ENCODE peak calls at places on chromosomes 2 and 18, in five cellular contexts. M is COR-L47, L is left lung, R is cardiac septum, U is suprapubic skin. V is an unnamed sample.

GRCh38 chr2:109247812-109248211 is 118.8 kb downstream of the SH3RF3 start:
- DNase-seq in R (peak; percentile 66), U (no peak), M (no peak), L (no peak), V (no peak)

GRCh38 chr2:48249631-48250473 is 280.1 kb upstream of the STON1 start:
- DNase-seq in R (no peak), U (no peak), M (no peak), L (no peak), V (no peak)

GRCh38 chr2:23662941-23663729 is 263.8 kb downstream of the ATAD2B start:
- DNase-seq in L (no peak), U (no peak), R (no peak), M (no peak), V (no peak)

GRCh38 chr18:12098389-12098788 is 4.7 kb downstream of the ANKRD62 start:
- DNase-seq in R (no peak), L (no peak), U (no peak), M (no peak), V (no peak)

GRCh38 chr2:74559912-74560311 is 5.4 kb downstream of the DOK1 start:
- DNase-seq in R (no peak), U (no peak), L (no peak), M (peak; percentile 73), V (no peak)

GRCh38 chr2:86747708-86748627 is 27.9 kb downstream of the RMND5A start:
- DNase-seq in U (no peak), L (no peak), R (no peak), M (peak; percentile 21), V (no peak)

GRCh38 chr2:86319700-86320369 is 17.6 kb downstream of the REEP1 start:
- DNase-seq in L (no peak), M (no peak), R (no peak), U (no peak), V (no peak)

GRCh38 chr2:204000446-204000845 is 63.9 kb downstream of the ICOS start:
- DNase-seq in M (no peak), R (no peak), U (no peak), L (no peak), V (no peak)

GRCh38 chr2:229627728-229628127 is 86.6 kb downstream of the DNER start:
- DNase-seq in M (no peak), U (no peak), L (no peak), R (no peak), V (no peak)

GRCh38 chr2:219697811-219698683 is 70.6 kb downstream of the SLC4A3 start:
- DNase-seq in R (no peak), L (no peak), M (no peak), U (no peak), V (no peak)

GRCh38 chr2:64649626-64650025 is 4.1 kb downstream of the SERTAD2 start:
- DNase-seq in M (no peak), R (no peak), U (no peak), L (peak; percentile 59), V (no peak)

GRCh38 chr18:2846638-2847340 is at the start of gene EMILIN2:
- DNase-seq in U (peak; percentile 94), M (no peak), L (peak; percentile 90), R (peak; percentile 90), V (peak; percentile 96)

GRCh38 chr2:14535156-14535555 is 97.4 kb upstream of the LRATD1 start:
- DNase-seq in U (peak; percentile 75), L (no peak), M (no peak), R (no peak), V (no peak)

GRCh38 chr2:197904446-197904845 is 100.1 kb downstream of the PLCL1 start:
- DNase-seq in R (no peak), M (no peak), L (no peak), U (no peak), V (no peak)

GRCh38 chr18:23885750-23886149 is 128.8 kb upstream of the TTC39C start:
- DNase-seq in M (no peak), R (no peak), U (no peak), L (no peak), V (no peak)

V was measured in posterior vena cava.